ENCODE peak calls at places on chromosomes 3 and 15, in four cellular contexts. U is caudate nucleus, L is WERI-Rb-1, S is OCI-LY7. V is an unnamed sample.

GRCh38 chr3:65412591-65412990 is 626.1 kb downstream of the MAGI1 start:
- DNase-seq in U (no peak), L (peak), S (no peak), V (no peak)

GRCh38 chr3:13463618-13464400 is 16.3 kb upstream of the HDAC11 start:
- DNase-seq in U (no peak), L (no peak), S (no peak), V (no peak)

GRCh38 chr3:131193671-131194291 is 167.1 kb downstream of the NEK11 start:
- DNase-seq in U (no peak), L (no peak), S (no peak), V (no peak)

GRCh38 chr3:56878046-56878445 is 76.3 kb upstream of the ARHGEF3 start:
- DNase-seq in U (peak), L (no peak), S (no peak), V (no peak)

GRCh38 chr15:63601026-63601726 is 4.0 kb downstream of the FBXL22 start:
- DNase-seq in U (no peak), L (peak), S (no peak), V (no peak)

GRCh38 chr3:104291437-104291851 is 1075.3 kb upstream of the ALCAM start:
- DNase-seq in U (no peak), L (no peak), S (peak), V (no peak)

GRCh38 chr3:49906004-49906860 is 2.6 kb upstream of the MST1R start:
- DNase-seq in U (peak), L (peak), S (peak), V (no peak)

GRCh38 chr3:72193768-72194463 is 409.0 kb upstream of the PROK2 start:
- DNase-seq in U (no peak), L (no peak), S (no peak), V (no peak)

GRCh38 chr15:80264031-80264430 is 12.0 kb upstream of the CTXND1 start:
- DNase-seq in U (no peak), L (no peak), S (no peak), V (no peak)

GRCh38 chr15:58650102-58650501 is 99.4 kb downstream of the ADAM10 start:
- DNase-seq in U (no peak), L (no peak), S (no peak), V (no peak)

GRCh38 chr3:186821429-186822367 is 15.4 kb upstream of the RFC4 start:
- DNase-seq in U (no peak), L (no peak), S (peak), V (no peak)

GRCh38 chr3:101061312-101061711 is 68.1 kb upstream of the ABI3BP start:
- DNase-seq in U (no peak), L (no peak), S (no peak), V (no peak)

GRCh38 chr3:79027593-79027992 is 740.2 kb downstream of the ROBO1 start:
- DNase-seq in U (no peak), L (no peak), S (no peak), V (no peak)

DNA sequence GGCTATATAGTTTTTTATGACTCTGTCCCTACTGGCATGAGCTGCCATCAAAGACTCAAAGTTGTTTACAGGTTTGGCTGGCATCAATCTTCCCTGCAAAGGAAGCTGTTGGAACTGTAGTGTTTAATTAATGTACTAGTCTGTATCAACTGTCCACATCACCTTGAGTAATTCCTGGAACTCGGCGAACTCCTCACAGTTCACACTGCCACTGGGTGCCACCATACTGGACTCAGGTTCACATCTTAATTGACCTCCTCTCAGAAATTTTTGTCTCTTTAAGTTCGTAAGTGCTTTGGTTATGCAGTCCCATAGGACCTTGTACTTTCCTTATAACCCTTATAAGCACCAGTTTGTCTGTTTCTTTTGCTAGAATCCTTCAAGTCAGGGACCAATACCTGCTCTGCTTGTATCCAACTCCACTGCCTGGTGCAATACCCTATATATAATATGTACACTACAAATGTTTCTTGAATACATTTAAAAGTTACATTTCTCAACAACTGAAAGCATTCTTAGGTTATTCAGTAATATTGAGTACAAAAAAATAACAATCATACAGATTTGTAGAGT is 3.2 kb downstream of the HIGD1A start:
- DNase-seq in U (no peak), L (no peak), S (no peak), V (no peak)
- H3K27ac ChIP-seq in U (no peak), L (no peak), S (no peak), V (no peak)

DNA sequence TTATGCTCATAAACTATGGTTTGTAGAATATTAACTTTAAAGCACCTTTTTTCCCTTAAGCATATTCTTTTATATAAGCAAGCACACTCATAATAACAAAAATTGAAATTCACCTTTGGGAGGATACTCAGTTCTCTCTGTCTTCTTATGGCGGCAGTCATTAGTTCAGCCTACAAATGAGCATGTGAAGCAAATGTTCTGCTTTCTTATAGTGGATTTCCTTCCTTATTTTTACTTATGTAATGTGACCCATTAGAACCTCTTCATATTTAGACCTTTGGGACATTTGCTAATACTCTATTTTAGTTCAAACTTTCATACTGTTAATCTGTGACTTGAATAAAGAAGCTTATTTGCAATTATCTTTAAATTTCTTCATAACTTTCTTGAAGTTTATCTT is at the start of gene P2RY13:
- DNase-seq in U (no peak), L (no peak), S (no peak), V (no peak)
- H3K27ac ChIP-seq in U (peak), L (no peak), S (no peak), V (no peak)

GRCh38 chr3:171284308-171285075 is 175.7 kb downstream of the TNIK start:
- DNase-seq in U (no peak), L (no peak), S (no peak), V (no peak)
- H3K27ac ChIP-seq in U (no peak), L (no peak), S (no peak), V (no peak)

DNA sequence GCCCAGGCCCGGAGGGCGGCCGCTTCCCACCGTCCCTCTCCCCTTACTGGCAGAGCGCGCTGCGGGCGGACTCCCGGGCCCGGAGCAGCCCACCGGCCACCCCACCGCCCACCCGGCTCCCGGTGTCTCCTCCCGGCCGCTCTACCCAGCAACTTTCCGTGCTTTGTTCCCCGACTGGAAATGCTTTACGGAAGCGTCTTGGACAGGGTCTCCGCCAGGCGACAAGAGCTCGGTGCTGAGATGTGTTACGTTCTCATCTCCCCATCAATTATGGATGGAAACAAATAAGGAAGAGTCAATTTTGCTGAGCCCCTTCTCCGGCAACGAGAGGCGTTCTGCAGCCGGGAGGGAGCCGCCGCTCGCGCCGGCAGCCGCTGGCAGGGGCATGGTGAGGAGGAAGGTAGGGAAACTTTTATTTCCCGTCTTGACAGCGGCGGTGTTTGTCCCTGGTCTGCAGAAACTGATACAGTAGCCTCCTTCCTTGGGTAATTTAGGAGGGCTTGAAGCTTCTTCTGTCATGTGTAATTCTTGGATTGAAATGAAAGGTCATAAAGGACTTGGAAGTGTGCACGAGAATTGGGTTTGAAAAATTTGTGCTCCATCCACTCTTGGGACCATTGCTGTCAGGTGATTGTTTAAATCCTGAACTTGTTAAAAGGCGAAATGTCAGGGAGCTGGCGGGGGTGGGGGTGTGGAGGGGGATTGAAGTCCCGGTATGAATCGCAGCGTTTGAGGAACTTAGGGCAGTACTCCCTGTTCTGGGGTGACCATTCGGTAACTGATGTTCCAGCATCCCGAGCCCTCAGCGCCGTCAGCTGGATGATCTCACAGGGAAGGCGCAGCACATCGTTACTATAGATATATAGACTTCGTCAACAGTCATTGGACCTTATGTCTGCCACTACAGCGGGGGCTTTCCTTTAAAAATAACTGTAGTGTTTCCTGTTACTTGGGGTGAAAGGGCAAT is 1.5 kb downstream of the SEMA6D start:
- DNase-seq in U (peak), L (peak), S (no peak), V (no peak)
- H3K27ac ChIP-seq in U (peak), L (peak), S (no peak), V (no peak)

V was measured in iPS DF 6.9.